ENCODE peak calls at places on chromosomes 7 and 10, in ten cellular contexts. G is transverse colon, R is esophagus squamous epithelium, P is endothelial cell of umbilical vein, Q is suprapubic skin, M is prostate gland, E is A549, O is uterus, V is heart left ventricle, U is breast epithelium. T is an unnamed sample. For H3K4me1, the result is how much of the 10 kb centered on the place peaks cover.

GRCh38 chr7:99193527-99194214 is 14.2 kb downstream of the KPNA7 start:
- DNase-seq in R (no peak), M (no peak), G (no peak), U (no peak), O (no peak), E (no peak), P (no peak), V (no peak), Q (no peak), T (no peak)

GRCh38 chr7:139340808-139341057 is 404 bp upstream of the FMC1 start:
- DNase-seq in Q (peak), E (no peak), P (no peak), M (no peak), O (peak), G (no peak), R (no peak), V (no peak), U (no peak), T (no peak)

GRCh38 chr7:29684787-29685650 is 121.3 kb upstream of the WIPF3 start:
- DNase-seq in M (peak), P (peak), R (no peak), E (peak), V (peak), Q (peak), G (peak), U (peak), O (peak), T (peak)

GRCh38 chr7:55065079-55065478 is 46.3 kb downstream of the EGFR start:
- DNase-seq in Q (no peak), O (peak), R (no peak), U (no peak), E (peak), V (no peak), M (no peak), P (peak), G (peak), T (no peak)

GRCh38 chr10:78866731-78867554 is 201.8 kb upstream of the ZMIZ1 start:
- DNase-seq in E (no peak), O (no peak), U (no peak), P (no peak), Q (no peak), M (no peak), G (no peak), V (no peak), R (no peak), T (no peak)

GRCh38 chr10:111077715-111078504 is 1.1 kb downstream of the ADRA2A start:
- DNase-seq in E (no peak), O (no peak), M (no peak), V (peak), R (no peak), U (no peak), Q (no peak), P (peak), G (peak), T (no peak)

GRCh38 chr7:157012113-157012547 is 1.7 kb upstream of the MNX1 start:
- DNase-seq in Q (no peak), P (no peak), G (no peak), R (no peak), V (no peak), O (no peak), U (no peak), E (no peak), M (no peak), T (no peak)

GRCh38 chr7:130901209-130901783 is 167.3 kb upstream of the KLF14 start:
- DNase-seq in V (peak), M (peak), R (no peak), P (no peak), Q (no peak), G (peak), E (peak), O (peak), U (peak), T (no peak)

GRCh38 chr10:12252882-12253546 is 57.0 kb downstream of the CDC123 start:
- DNase-seq in U (no peak), V (no peak), P (no peak), E (peak), Q (no peak), O (no peak), R (no peak), M (no peak), G (peak), T (no peak)

GRCh38 chr7:101816499-101817030 is 861 bp upstream of the CUX1 start:
- DNase-seq in P (no peak), Q (peak), M (peak), V (peak), U (no peak), O (peak), E (no peak), G (peak), R (no peak), T (no peak)

GRCh38 chr10:50452603-50453002 is 171.2 kb downstream of the SGMS1 start:
- DNase-seq in V (no peak), P (no peak), R (no peak), M (no peak), U (no peak), G (no peak), Q (no peak), O (no peak), E (no peak), T (no peak)

GRCh38 chr7:45155357-45155900 is 2.2 kb upstream of the RAMP3 start:
- DNase-seq in Q (peak), V (no peak), G (no peak), R (no peak), M (no peak), O (no peak), E (no peak), P (no peak), U (no peak), T (no peak)

GRCh38 chr7:155722118-155722517 is 77.7 kb downstream of the RBM33 start:
- DNase-seq in M (no peak), R (no peak), U (no peak), O (no peak), Q (no peak), P (no peak), G (no peak), V (no peak), E (no peak), T (no peak)

GRCh38 chr10:96789571-96790108 is 42.5 kb upstream of the LCOR start:
- DNase-seq in G (no peak), E (no peak), O (no peak), U (no peak), P (peak), M (no peak), R (no peak), V (peak), Q (no peak), T (no peak)

DNA sequence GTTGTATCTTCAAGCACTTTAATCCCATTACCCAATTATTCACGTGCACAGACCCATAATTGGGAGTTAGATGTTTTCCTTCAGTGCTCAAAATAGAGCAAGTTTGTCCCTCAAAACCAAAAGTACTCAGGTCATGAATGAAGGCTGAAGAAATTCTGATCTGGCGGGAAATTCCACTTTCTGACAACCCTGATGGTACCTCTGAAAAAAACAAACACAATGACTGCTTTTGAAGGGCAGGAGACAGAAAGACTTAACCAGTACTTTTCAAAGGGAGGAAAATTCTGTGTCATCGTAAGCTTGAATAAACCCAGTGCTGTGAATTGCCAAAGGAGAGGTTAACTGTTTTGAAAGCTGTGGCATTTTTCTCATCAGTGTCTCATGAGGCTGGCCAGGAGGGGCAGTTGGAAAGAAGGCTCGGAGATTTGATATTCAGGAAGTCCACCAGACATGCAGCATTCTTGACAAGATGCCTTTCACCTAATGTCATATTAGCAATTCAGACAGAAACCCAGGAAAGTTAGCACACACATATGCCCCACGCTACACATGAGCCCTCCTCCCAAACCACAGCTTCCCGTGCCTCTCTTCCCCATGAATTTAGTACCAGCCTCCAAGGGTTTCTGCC is 347.0 kb downstream of the KCNMA1 start:
- DNase-seq in Q (no peak), R (no peak), M (no peak), E (peak), V (no peak), O (no peak), G (no peak), U (no peak), P (no peak), T (no peak)
- H3K4me1 ChIP-seq in Q (under half), R (under half), M (under half), E (half or more), V (under half), O (under half), G (under half), U (under half), P (under half), T (under half)

DNA sequence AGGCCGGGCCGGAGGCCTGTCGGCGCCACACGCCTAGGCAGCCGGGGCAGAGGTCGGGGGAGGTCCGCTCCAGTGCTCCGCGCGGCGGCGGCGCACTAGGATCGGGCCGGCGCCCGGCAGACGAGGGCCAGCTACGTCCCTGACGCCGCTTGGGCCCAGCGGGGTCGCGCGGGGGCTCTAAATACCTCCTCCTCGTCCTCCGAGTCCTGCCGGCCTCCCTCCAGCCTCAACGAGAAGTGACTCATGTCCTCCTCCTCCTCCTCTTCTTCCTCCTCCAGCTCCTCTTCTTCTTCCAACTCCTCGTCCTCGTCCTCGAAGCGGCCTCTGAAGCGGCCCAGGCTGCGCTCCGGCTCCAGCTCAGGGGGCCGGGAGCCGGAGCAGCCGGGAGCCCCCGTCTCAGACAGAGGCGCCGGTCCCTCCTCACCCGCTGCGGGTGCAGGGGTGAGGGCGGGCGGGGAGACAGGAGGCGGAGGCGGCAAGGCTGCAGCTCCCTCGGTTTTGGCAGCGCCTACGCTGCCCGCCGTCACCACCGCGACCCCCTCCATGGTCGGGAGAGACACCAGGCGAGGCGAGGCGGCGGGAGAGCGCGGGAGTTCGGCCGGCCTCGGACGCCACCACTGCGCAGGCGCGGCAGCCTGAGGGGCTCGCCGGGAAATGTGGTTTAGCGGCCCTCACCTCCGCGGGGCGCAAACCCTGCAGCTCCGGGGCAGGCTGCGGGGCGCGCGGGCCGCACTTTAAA is at the start of gene PCGF6:
- DNase-seq in E (peak), P (peak), Q (peak), V (peak), R (no peak), M (peak), O (peak), U (peak), G (peak), T (peak)
- TF ChIP-seq POLR2A in E (peak), P (peak), Q (no peak), V (peak), R (no peak), M (no peak), O (no peak), U (no peak), G (no peak), T (no peak)

DNA sequence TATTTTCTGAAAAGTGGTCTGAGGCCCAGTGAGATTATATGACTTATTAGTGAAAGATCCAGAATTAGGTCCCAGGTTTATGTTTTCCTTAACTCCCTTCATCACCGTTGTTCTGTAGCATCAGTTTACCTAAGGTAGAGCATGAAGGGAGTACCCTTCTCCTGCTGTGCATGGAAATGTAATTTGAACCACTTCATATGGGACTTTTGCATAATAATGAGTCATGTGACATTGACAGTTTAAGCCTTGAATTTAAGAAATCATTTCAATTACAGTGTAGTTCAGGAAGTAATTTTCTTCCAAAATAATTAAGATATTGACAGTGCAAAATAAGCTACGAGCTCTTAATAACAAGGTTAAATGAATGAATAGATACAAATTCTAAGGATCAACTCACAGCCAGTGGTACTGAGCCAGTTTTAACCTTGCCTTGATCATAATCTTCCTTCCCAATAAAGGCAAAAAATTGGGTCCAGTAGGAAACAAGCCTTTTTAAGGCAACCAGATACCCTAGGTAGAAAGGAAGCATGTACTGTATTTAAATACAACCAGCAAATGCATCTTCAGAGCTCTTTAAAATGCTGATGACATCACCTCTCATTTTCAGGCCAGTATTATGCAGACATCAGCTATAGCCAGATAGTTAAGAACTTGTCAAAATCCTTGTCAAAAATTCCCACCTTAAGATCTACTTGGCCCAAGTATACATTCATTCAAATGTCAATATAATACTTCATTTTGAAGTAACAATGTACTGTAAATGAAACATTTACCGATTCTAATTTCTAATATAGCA is 48.8 kb upstream of the DKK1 start:
- DNase-seq in Q (no peak), P (no peak), M (no peak), U (no peak), V (no peak), O (no peak), E (no peak), R (no peak), G (no peak), T (no peak)
- H3K4me1 ChIP-seq in Q (under half), P (under half), M (under half), U (under half), V (under half), O (under half), E (under half), R (under half), G (under half), T (under half)

GRCh38 chr7:80671744-80672143 is 33.3 kb downstream of the CD36 start:
- DNase-seq in E (no peak), O (no peak), R (no peak), P (no peak), M (no peak), U (no peak), V (no peak), G (no peak), Q (no peak), T (no peak)
- TF ChIP-seq POLR2A in E (no peak), O (no peak), R (no peak), P (no peak), M (no peak), U (no peak), V (no peak), G (no peak), Q (no peak), T (no peak)

DNA sequence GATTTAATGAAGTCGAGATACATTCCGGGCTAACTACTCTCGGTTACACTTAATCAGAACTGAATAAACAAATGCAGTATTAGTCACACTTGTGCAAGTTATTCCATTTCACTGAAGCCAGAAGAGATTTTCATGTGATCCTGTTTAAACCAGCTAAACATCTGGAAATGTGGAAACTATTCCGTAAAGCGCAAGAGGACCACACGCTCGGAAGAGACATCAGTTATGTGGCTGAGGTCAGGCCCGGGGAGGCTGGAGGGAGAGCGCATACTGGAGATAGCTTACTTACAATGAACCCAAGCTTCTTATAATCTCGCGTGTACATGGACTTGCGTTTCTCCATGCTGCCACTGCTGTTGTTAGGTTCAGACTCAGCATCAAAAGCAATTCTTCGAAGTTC is 237.6 kb downstream of the ELMO1 start:
- DNase-seq in V (peak), M (no peak), E (no peak), P (no peak), G (peak), U (no peak), Q (no peak), R (no peak), O (peak), T (peak)
- H3K4me1 ChIP-seq in V (under half), M (under half), E (under half), P (under half), G (under half), U (under half), Q (under half), R (half or more), O (under half), T (under half)

GRCh38 chr7:50409856-50410468 is 40.2 kb downstream of the FIGNL1 start:
- DNase-seq in O (no peak), U (no peak), P (no peak), Q (no peak), G (peak), E (no peak), V (no peak), R (no peak), M (no peak), T (no peak)
- TF ChIP-seq POLR2A in O (no peak), U (no peak), P (no peak), Q (no peak), G (no peak), E (no peak), V (no peak), R (no peak), M (no peak), T (no peak)

GRCh38 chr7:74579800-74580685 is 77.5 kb upstream of the GTF2I start:
- DNase-seq in R (no peak), E (peak), Q (no peak), G (peak), O (no peak), V (no peak), P (no peak), U (no peak), M (no peak), T (no peak)

GRCh38 chr7:74584160-74584954 is 73.2 kb upstream of the GTF2I start:
- DNase-seq in P (peak), O (no peak), G (no peak), U (no peak), M (no peak), Q (no peak), R (no peak), E (no peak), V (no peak), T (no peak)

GRCh38 chr7:74583630-74584029 is 73.9 kb upstream of the GTF2I start:
- DNase-seq in R (no peak), E (no peak), G (no peak), U (no peak), Q (no peak), P (no peak), M (no peak), O (no peak), V (no peak), T (no peak)

GRCh38 chr7:74581916-74582440 is 75.5 kb upstream of the GTF2I start:
- DNase-seq in G (no peak), M (no peak), E (no peak), V (no peak), P (no peak), U (peak), O (no peak), R (no peak), Q (no peak), T (no peak)

DNA sequence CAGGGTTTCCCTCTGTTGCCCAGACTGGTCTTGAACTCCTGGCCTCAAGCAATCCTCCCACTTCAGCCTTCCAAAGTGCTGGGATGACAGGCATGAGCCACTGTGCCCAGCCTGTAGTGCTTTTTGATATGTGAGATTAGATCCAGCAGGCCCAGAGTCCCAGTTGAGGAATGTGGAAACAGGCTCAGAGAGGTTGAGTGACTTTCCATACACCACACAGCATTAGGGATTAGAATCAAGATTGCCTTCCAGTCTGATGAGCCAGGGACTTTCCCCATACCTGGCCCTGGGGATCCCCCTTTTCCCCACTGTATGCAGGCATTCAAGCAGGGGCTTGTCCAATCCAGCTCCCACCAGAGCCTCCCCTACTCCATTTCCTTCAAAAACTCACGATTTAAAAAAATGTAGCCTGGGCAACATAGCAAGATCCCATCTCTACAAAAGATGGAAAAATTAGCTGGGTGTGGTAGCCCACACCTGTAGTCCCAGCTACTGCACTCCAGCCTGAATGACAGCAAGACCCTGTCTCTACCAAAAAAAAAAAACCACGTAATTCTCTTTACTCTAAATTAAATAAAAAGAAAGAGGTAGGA is 75.0 kb upstream of the GTF2I start:
- DNase-seq in P (no peak), O (no peak), G (no peak), M (no peak), R (no peak), U (no peak), Q (no peak), V (no peak), E (no peak), T (no peak)
- H3K4me1 ChIP-seq in P (under half), O (under half), G (under half), M (under half), R (half or more), U (under half), Q (under half), V (under half), E (half or more), T (under half)

DNA sequence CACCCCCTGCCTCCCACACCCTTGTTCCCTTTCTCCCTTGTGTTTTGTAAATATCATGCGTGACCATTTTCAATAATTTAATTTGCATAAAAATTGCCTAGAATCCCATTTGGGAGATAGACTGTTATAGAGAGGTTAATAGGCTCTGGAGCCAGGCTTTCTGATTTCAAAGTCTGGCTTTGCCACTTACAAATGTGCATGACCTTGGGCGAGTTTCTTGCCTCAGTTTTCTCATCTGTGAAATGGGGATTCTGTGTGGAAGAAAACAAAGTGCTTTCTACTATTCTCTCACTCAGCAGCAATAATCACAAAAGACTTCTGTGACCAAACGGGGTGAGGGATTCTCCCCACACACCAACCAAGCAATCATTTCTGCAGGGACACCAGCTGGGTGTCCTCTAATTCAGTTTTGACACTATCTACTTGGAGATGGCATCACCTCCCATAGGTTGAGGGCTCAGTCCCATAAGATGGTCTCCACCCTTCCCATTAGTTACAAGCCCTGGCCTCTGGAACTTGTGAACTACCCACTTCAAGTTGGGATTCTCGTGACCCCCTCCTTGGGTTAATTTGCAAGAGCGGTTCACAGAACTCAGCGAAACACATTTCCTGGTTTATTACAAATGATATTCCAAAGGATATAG is 3.5 kb upstream of the ZNF22 start:
- DNase-seq in U (no peak), V (no peak), R (no peak), P (no peak), O (no peak), Q (no peak), M (no peak), E (no peak), G (no peak), T (no peak)
- TF ChIP-seq POLR2A in U (no peak), V (no peak), R (no peak), P (no peak), O (no peak), Q (no peak), M (no peak), E (no peak), G (no peak), T (no peak)

T was measured in tibial nerve.